ENCODE peak calls at places on chromosome 1, in ten cellular contexts. U is NB4; O is esophagus squamous epithelium; G is activated CD8-positive, alpha-beta T cell treated with anti-CD3 and anti-CD28 coated beads for 36 hours; R is foreskin fibroblast; H is fibroblast of pulmonary artery; W is nephron progenitor cell; M is dorsolateral prefrontal cortex; V is ascending aorta; N is A549. B is an unnamed sample.

GRCh38 chr1:39632491-39633417 is 6.7 kb downstream of the HEYL start:
- DNase-seq in W (peak; percentile 95), U (no peak), G (no peak), V (peak; percentile 89), O (no peak), H (peak; percentile 66), R (peak; percentile 84), M (no peak), N (no peak), B (no peak)

GRCh38 chr1:211783897-211784296 is 46.7 kb downstream of the LPGAT1 start:
- DNase-seq in R (no peak), O (no peak), U (peak; percentile 4), M (no peak), N (peak; percentile 51), V (no peak), W (no peak), H (no peak), G (no peak), B (no peak)

GRCh38 chr1:58982259-58982998 is 198.6 kb upstream of the JUN start:
- DNase-seq in R (peak; percentile 36), H (no peak), N (no peak), W (no peak), G (no peak), O (no peak), U (no peak), M (no peak), V (no peak), B (no peak)

GRCh38 chr1:161080391-161081150 is 8.8 kb downstream of the NECTIN4 start:
- DNase-seq in U (no peak), N (no peak), G (no peak), O (no peak), W (no peak), R (peak; percentile 70), M (no peak), V (no peak), H (peak; percentile 38), B (no peak)

GRCh38 chr1:32427264-32427963 is 33.2 kb upstream of the BSDC1 start:
- DNase-seq in G (no peak), U (no peak), R (no peak), M (no peak), V (no peak), N (no peak), H (no peak), W (no peak), O (no peak), B (no peak)

GRCh38 chr1:229092377-229093257 is 178.3 kb upstream of the RAB4A start:
- DNase-seq in U (no peak), W (peak; percentile 49), O (no peak), H (no peak), R (no peak), N (no peak), M (no peak), V (peak; percentile 52), G (no peak), B (no peak)

GRCh38 chr1:155983191-155984023 is 5.1 kb upstream of the ARHGEF2 start:
- DNase-seq in R (peak; percentile 99), U (no peak), O (no peak), W (no peak), V (peak; percentile 83), H (peak; percentile 98), N (peak; percentile 80), M (no peak), G (no peak), B (no peak)

GRCh38 chr1:178282949-178283367 is 189.1 kb downstream of the RASAL2 start:
- DNase-seq in H (peak; percentile 87), U (peak; percentile 75), N (peak; percentile 71), R (peak; percentile 66), M (no peak), G (no peak), W (no peak), V (no peak), O (no peak), B (no peak)

GRCh38 chr1:208047975-208048374 is 137.1 kb upstream of the CD34 start:
- DNase-seq in W (no peak), N (no peak), V (peak; percentile 77), O (no peak), G (no peak), R (peak; percentile 60), H (peak; percentile 26), M (no peak), U (no peak), B (no peak)

GRCh38 chr1:208044568-208045241 is 133.8 kb upstream of the CD34 start:
- DNase-seq in H (no peak), W (no peak), U (no peak), G (no peak), O (no peak), V (no peak), M (no peak), R (no peak), N (no peak), B (no peak)

GRCh38 chr1:208047476-208047934 is 136.6 kb upstream of the CD34 start:
- DNase-seq in M (peak; percentile 61), O (no peak), W (no peak), G (no peak), H (peak; percentile 55), R (peak; percentile 50), U (no peak), V (peak; percentile 87), N (no peak), B (no peak)

GRCh38 chr1:208043690-208044089 is 132.8 kb upstream of the CD34 start:
- DNase-seq in V (no peak), M (peak; percentile 68), O (no peak), N (no peak), U (no peak), R (no peak), W (no peak), G (no peak), H (no peak), B (no peak)

GRCh38 chr1:208045410-208046252 is 134.7 kb upstream of the CD34 start:
- DNase-seq in R (no peak), W (no peak), U (no peak), M (no peak), G (no peak), N (peak; percentile 20), V (no peak), H (no peak), O (no peak), B (no peak)
- TF ChIP-seq CTCF in R (no peak), W (no peak), U (peak; percentile 9), M (no peak), G (no peak), N (peak; percentile 57), V (no peak), H (no peak), O (no peak), B (no peak)

GRCh38 chr1:182029379-182030331 is 31.9 kb downstream of the ZNF648 start:
- DNase-seq in V (peak; percentile 99), O (peak; percentile 90), N (peak; percentile 96), W (peak; percentile 99), G (peak; percentile 99), U (peak; percentile 97), R (peak; percentile 92), H (peak; percentile 84), M (peak; percentile 93), B (peak; percentile 92)
- TF ChIP-seq CTCF in V (peak; percentile 60), O (peak; percentile 51), N (peak; percentile 38), W (peak; percentile 29), G (no peak), U (no peak), R (peak; percentile 27), H (peak; percentile 2), M (peak; percentile 66), B (no peak)

DNA sequence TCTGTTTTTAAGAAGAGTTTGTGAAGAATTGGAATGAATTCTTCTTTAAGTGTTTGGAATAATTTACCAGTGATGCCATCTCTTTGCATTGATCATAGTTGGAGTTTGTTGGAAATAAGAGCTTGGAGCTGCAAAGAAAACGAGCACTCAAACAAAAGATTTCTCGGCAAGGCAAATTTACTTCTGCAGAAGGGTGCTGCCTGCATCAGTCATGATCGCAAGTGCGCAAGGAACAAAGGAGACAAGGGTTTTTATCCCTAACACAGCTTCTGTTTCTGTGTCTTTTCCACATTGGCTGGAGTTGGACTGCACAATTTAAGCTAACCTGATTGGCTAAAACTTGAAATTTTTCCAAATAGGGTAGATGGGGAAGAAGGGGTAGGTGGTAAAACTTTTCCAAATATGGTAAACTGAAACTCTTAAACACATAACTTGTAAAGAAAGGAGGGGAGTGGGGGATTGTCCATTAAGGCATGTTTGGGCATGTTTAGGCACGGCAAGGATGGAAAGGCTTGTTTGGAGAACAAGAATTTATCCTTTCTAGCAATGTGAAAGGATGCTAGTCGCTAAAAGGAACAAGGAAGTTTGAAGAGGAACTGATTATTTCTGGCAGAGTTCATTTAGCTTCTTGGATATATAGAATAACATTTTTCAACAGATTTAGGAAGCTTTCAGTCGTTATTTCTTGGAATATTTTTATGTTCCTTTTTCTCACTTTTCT is 3.5 kb upstream of the AADACL4 start:
- DNase-seq in U (no peak), R (no peak), W (no peak), M (no peak), H (no peak), V (no peak), G (no peak), N (peak; percentile 30), O (no peak), B (no peak)
- TF ChIP-seq CTCF in U (no peak), R (no peak), W (no peak), M (no peak), H (no peak), V (no peak), G (no peak), N (no peak), O (no peak), B (no peak)

GRCh38 chr1:21510885-21511578 is 1.8 kb downstream of the ALPL start:
- DNase-seq in H (no peak), M (no peak), O (no peak), N (peak; percentile 32), G (no peak), V (no peak), W (no peak), U (peak; percentile 30), R (no peak), B (no peak)

GRCh38 chr1:21510113-21510493 is 880 bp downstream of the ALPL start:
- DNase-seq in U (peak; percentile 16), V (no peak), W (no peak), O (no peak), H (no peak), M (no peak), N (no peak), G (no peak), R (no peak), B (no peak)

GRCh38 chr1:21507511-21508270 is 1.5 kb upstream of the ALPL start:
- DNase-seq in V (no peak), R (no peak), O (no peak), G (no peak), U (no peak), M (no peak), H (no peak), N (no peak), W (no peak), B (no peak)

GRCh38 chr1:21508580-21509350 is 458 bp upstream of the ALPL start:
- DNase-seq in U (peak; percentile 63), H (peak; percentile 39), O (no peak), V (no peak), W (peak; percentile 96), R (peak; percentile 73), G (peak; percentile 78), N (peak; percentile 30), M (peak; percentile 69), B (peak; percentile 52)

DNA sequence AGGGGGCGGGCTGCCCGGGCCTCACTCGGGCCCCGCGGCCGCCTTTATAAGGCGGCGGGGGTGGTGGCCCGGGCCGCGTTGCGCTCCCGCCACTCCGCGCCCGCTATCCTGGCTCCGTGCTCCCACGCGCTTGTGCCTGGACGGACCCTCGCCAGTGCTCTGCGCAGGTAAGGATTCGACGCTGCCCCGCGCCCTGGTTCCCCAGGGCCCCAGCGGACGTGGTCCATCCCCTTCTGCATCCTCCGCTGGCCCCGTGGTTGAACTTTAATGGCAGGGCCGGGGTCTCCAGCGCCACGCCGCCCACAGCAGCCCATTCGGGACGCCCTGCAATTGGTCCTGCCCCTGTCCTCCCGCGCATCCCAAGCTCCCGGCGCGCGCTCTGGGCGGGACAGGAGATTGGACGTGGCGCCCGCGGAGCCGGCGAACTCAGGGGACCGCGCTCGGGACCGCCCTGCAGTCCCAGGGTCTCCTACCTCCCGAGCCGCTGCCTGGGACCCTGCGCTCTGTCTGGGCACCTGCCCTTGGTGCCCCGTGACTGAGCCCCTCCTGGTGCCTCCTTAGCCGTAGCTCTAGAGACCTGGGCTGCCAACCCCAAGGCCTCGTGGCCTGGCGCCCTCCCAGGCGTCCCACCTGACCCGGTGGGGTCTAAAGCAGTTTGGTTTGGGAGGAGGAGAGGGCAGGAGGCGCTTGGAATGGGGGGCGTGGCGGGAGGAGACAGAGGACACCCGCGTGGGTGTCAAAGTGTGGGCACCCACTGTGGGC is at the start of gene ALPL:
- DNase-seq in M (no peak), W (peak; percentile 53), H (no peak), G (no peak), V (no peak), R (no peak), O (no peak), N (no peak), U (no peak), B (no peak)
- TF ChIP-seq CTCF in M (no peak), W (no peak), H (no peak), G (peak; percentile 8), V (no peak), R (no peak), O (no peak), N (no peak), U (no peak), B (no peak)